ENCODE peak calls at places on chromosome 1, in six cellular contexts. Z, I, Y, S, E and V are unnamed samples.

GRCh38 chr1:226491093-226491850 is 57.3 kb upstream of the STUM start:
- DNase-seq in Z (no peak), I (no peak), Y (no peak), S (no peak), E (no peak), V (no peak)

GRCh38 chr1:91804546-91805023 is 81.4 kb downstream of the TGFBR3 start:
- DNase-seq in Z (no peak), I (no peak), Y (peak), S (no peak), E (no peak), V (no peak)

GRCh38 chr1:203131548-203132200 is 4.1 kb downstream of the ADORA1 start:
- DNase-seq in Z (no peak), I (no peak), Y (no peak), S (no peak), E (no peak), V (no peak)

GRCh38 chr1:1783320-1783719 is 5.0 kb upstream of the NADK start:
- DNase-seq in Z (no peak), I (peak), Y (no peak), S (no peak), E (no peak), V (no peak)

GRCh38 chr1:65792671-65793358 is at the start of gene PDE4B:
- DNase-seq in Z (peak), I (peak), Y (no peak), S (peak), E (no peak), V (peak)

GRCh38 chr1:147273409-147274307 is 31.2 kb downstream of the CHD1L start:
- DNase-seq in Z (peak), I (no peak), Y (peak), S (peak), E (peak), V (peak)

GRCh38 chr1:10437052-10437451 is 6.8 kb downstream of the CENPS start:
- DNase-seq in Z (no peak), I (no peak), Y (no peak), S (no peak), E (no peak), V (no peak)

GRCh38 chr1:43947061-43947889 is 525 bp downstream of the IPO13 start:
- DNase-seq in Z (no peak), I (peak), Y (no peak), S (no peak), E (no peak), V (no peak)

GRCh38 chr1:216600730-216601426 is 122.4 kb downstream of the ESRRG start:
- DNase-seq in Z (peak), I (peak), Y (peak), S (peak), E (peak), V (no peak)

GRCh38 chr1:1110561-1110971 is 5.3 kb downstream of the C1orf159 start:
- DNase-seq in Z (no peak), I (no peak), Y (no peak), S (no peak), E (no peak), V (no peak)

GRCh38 chr1:151540982-151541377 is 871 bp downstream of the TUFT1 start:
- DNase-seq in Z (peak), I (no peak), Y (no peak), S (no peak), E (no peak), V (peak)

GRCh38 chr1:12180903-12181302 is 14.1 kb downstream of the TNFRSF1B start:
- DNase-seq in Z (no peak), I (no peak), Y (no peak), S (no peak), E (no peak), V (no peak)

GRCh38 chr1:226304291-226304955 is 4.5 kb downstream of the LIN9 start:
- DNase-seq in Z (peak), I (no peak), Y (no peak), S (no peak), E (no peak), V (no peak)

GRCh38 chr1:93670141-93670540 is 11.5 kb downstream of the BCAR3 start:
- DNase-seq in Z (no peak), I (no peak), Y (no peak), S (no peak), E (peak), V (no peak)

GRCh38 chr1:91929246-91929645 is 20.0 kb upstream of the BRDT start:
- DNase-seq in Z (peak), I (no peak), Y (no peak), S (no peak), E (no peak), V (no peak)

GRCh38 chr1:42756956-42757891 is 9.6 kb downstream of the P3H1 start:
- DNase-seq in Z (peak), I (no peak), Y (peak), S (peak), E (no peak), V (peak)

GRCh38 chr1:52281518-52281917 is 84.5 kb downstream of the CC2D1B start:
- DNase-seq in Z (no peak), I (no peak), Y (peak), S (no peak), E (no peak), V (no peak)

GRCh38 chr1:228689255-228689654 is 46.0 kb upstream of the RHOU start:
- DNase-seq in Z (no peak), I (no peak), Y (no peak), S (no peak), E (no peak), V (no peak)

GRCh38 chr1:228695015-228695955 is 40.0 kb upstream of the RHOU start:
- DNase-seq in Z (no peak), I (no peak), Y (peak), S (no peak), E (no peak), V (peak)

GRCh38 chr1:228697209-228698016 is 37.9 kb upstream of the RHOU start:
- DNase-seq in Z (peak), I (peak), Y (peak), S (peak), E (peak), V (peak)

GRCh38 chr1:228687562-228687961 is 47.7 kb upstream of the RHOU start:
- DNase-seq in Z (no peak), I (no peak), Y (no peak), S (no peak), E (no peak), V (no peak)

DNA sequence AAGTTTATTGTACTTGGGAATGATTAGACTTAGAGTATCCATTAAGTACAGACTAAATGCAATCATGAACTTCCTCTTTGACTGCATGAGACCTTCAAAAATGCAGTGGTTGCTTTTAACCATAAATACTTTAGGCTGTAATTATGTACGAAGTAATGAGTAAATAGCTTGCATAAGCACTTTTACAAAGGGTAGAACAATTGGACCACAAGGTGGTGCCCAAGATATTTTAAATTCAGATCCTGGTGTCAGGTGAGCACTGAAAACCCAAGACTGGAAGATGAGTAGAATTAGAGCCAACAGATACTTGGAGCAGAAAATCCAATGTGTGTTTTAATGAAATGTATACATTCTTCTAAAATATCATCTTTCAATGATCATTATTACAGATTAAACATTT is 43.4 kb upstream of the RHOU start:
- DNase-seq in Z (peak), I (no peak), Y (peak), S (peak), E (peak), V (no peak)
- TF ChIP-seq CTCF in Z (peak), I (peak), Y (peak), S (peak), E (peak), V (no peak)

GRCh38 chr1:17265950-17266349 is 17.1 kb downstream of the PADI3 start:
- DNase-seq in Z (no peak), I (no peak), Y (no peak), S (no peak), E (no peak), V (no peak)
- TF ChIP-seq CTCF in Z (no peak), I (no peak), Y (no peak), S (no peak), E (no peak), V (no peak)

GRCh38 chr1:61337981-61338848 is 255.9 kb downstream of the NFIA start:
- DNase-seq in Z (peak), I (peak), Y (peak), S (peak), E (peak), V (no peak)

GRCh38 chr1:61338899-61339298 is 256.5 kb downstream of the NFIA start:
- DNase-seq in Z (no peak), I (no peak), Y (no peak), S (no peak), E (no peak), V (no peak)

GRCh38 chr1:61337471-61337870 is 255.1 kb downstream of the NFIA start:
- DNase-seq in Z (peak), I (no peak), Y (no peak), S (no peak), E (no peak), V (no peak)

GRCh38 chr1:61334718-61335589 is 252.6 kb downstream of the NFIA start:
- DNase-seq in Z (no peak), I (peak), Y (no peak), S (peak), E (no peak), V (no peak)

GRCh38 chr1:61337037-61337436 is 254.7 kb downstream of the NFIA start:
- DNase-seq in Z (peak), I (no peak), Y (peak), S (no peak), E (no peak), V (no peak)
- TF ChIP-seq CTCF in Z (peak), I (peak), Y (peak), S (peak), E (no peak), V (no peak)

GRCh38 chr1:163162281-163162937 is 40.3 kb downstream of the RGS5 start:
- DNase-seq in Z (no peak), I (no peak), Y (no peak), S (no peak), E (no peak), V (no peak)
- TF ChIP-seq CTCF in Z (no peak), I (no peak), Y (no peak), S (no peak), E (no peak), V (no peak)

DNA sequence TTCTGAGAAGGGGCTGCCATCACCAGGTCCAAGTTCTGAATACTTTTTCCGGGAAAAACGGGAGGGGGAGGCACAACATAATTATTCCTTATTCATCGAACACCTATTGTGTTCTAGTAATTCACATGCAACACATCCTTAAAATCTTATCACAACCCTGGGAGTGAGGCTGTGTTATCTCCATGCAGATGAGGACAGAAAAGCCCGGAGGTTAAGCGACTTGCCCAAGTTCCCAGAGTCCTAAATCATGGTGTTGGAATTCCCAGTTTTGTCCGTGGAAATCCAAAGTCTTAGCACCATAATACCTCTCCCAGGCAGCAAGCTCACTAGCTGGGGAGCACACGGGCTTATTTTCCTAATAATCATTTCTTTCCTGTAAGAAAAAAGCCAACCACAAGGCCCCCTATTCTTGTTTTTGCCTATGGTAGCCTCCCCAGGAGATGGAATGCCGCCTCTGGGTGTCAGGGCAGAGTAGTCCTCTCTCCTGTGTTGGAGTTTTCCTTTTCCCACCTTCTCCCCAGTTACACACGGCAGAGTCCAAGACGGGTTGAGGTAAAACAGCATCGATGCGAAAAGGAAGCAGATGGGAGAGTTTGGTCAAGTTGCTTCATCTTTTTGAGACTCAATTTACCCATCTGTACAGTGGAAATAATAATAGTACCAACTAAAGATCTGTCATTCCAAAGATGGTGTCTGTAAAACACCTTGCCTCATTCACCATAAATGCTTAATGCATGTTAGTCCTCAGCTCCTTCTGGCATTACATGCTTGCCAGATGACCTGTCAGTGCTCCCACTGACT is 228.0 kb upstream of the TMEM51 start:
- DNase-seq in Z (no peak), I (no peak), Y (no peak), S (no peak), E (no peak), V (no peak)
- TF ChIP-seq CTCF in Z (no peak), I (no peak), Y (no peak), S (no peak), E (no peak), V (no peak)

DNA sequence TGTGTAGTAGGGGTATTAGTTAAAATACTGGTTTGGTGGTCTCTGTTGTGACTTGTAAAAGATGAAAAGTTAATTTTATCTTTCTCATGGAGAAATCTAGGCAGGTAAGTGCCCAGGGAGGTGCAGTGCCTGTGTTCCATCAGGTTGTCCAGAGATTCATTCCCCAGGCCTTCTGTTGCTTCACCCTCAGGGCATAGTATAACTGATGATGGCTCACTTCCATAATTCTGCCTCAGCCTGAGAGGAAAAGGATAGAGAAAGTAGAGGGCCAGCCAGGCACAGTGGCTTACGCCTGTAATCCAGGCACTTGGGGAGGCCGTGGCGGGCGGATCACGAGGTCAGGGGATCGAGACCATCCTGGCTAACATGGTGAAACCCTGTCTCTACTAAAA is 153.9 kb downstream of the FMN2 start:
- DNase-seq in Z (no peak), I (no peak), Y (no peak), S (no peak), E (no peak), V (no peak)
- TF ChIP-seq CTCF in Z (no peak), I (no peak), Y (no peak), S (no peak), E (no peak), V (no peak)

GRCh38 chr1:62735491-62736171 is 47.4 kb upstream of the DOCK7 start:
- DNase-seq in Z (no peak), I (no peak), Y (peak), S (no peak), E (no peak), V (no peak)

GRCh38 chr1:62728963-62729362 is 40.8 kb upstream of the DOCK7 start:
- DNase-seq in Z (peak), I (no peak), Y (no peak), S (no peak), E (no peak), V (no peak)

GRCh38 chr1:62727656-62728396 is 39.6 kb upstream of the DOCK7 start:
- DNase-seq in Z (peak), I (no peak), Y (no peak), S (no peak), E (no peak), V (no peak)

GRCh38 chr1:62732327-62732726 is 44.1 kb upstream of the DOCK7 start:
- DNase-seq in Z (no peak), I (no peak), Y (no peak), S (no peak), E (no peak), V (no peak)
- TF ChIP-seq CTCF in Z (peak), I (no peak), Y (no peak), S (no peak), E (no peak), V (no peak)

DNA sequence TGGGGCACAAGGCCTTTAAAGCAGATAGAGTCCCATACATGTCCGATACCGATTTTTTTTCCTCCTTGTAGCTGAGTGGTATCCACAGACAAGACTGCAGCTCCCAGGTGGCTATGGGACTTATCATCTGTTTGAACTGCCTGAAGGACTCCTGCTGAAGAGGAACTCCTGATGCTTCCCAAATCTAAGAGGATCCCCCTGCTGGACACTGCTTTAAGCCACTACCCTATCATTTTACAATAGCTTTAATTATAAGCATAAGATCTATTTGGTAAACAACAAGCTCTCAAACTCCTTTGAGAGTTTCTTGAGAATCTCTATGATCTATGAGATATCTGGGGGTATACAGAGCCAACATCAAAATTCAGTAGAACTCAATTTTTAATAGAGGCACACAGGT is 11.7 kb downstream of the NDC1 start:
- DNase-seq in Z (peak), I (no peak), Y (peak), S (no peak), E (no peak), V (no peak)
- TF ChIP-seq CTCF in Z (peak), I (no peak), Y (no peak), S (peak), E (no peak), V (no peak)